ENCODE peak calls at places on chromosomes 11 and 22, in five cellular contexts. V is prostate gland, C is NB4, D is progenitor cell of endocrine pancreas, M is H1. N is an unnamed sample.

GRCh38 chr11:114166897-114167323 is 107.4 kb downstream of the ZBTB16 start:
- DNase-seq in V (peak), C (peak), D (no peak), M (no peak), N (peak)

GRCh38 chr11:10651579-10652361 is 41.8 kb downstream of the IRAG1 start:
- DNase-seq in V (no peak), C (no peak), D (no peak), M (no peak), N (no peak)

GRCh38 chr11:73140213-73141030 is 1.7 kb downstream of the FCHSD2 start:
- DNase-seq in V (no peak), C (peak), D (no peak), M (peak), N (peak)

GRCh38 chr11:46890665-46891064 is 27.7 kb downstream of the LRP4 start:
- DNase-seq in V (no peak), C (no peak), D (no peak), M (no peak), N (no peak)

GRCh38 chr22:30610299-30610698 is 3.3 kb downstream of the TCN2 start:
- DNase-seq in V (no peak), C (peak), D (no peak), M (no peak), N (no peak)

GRCh38 chr11:64619811-64620285 is 28.8 kb downstream of the SLC22A12 start:
- DNase-seq in V (no peak), C (peak), D (no peak), M (no peak), N (peak)

GRCh38 chr11:75275581-75275980 is 35.0 kb downstream of the TPBGL start:
- DNase-seq in V (no peak), C (peak), D (no peak), M (no peak), N (no peak)

GRCh38 chr11:5275369-5276110 is 5.8 kb upstream of the HBE1 start:
- DNase-seq in V (no peak), C (no peak), D (no peak), M (no peak), N (no peak)

GRCh38 chr11:95108159-95108611 is 18.5 kb downstream of the ENDOD1 start:
- DNase-seq in V (peak), C (no peak), D (no peak), M (no peak), N (peak)

GRCh38 chr22:19174106-19175025 is 4.2 kb downstream of the SLC25A1 start:
- DNase-seq in V (no peak), C (peak), D (no peak), M (peak), N (peak)

GRCh38 chr11:55714982-55715888 is 53.2 kb downstream of the OR4C6 start:
- DNase-seq in V (no peak), C (peak), D (no peak), M (peak), N (no peak)

GRCh38 chr22:35517207-35517606 is 23.4 kb upstream of the RASD2 start:
- DNase-seq in V (no peak), C (peak), D (no peak), M (no peak), N (no peak)

GRCh38 chr22:45604239-45604711 is 67.4 kb upstream of the ATXN10 start:
- DNase-seq in V (peak), C (peak), D (no peak), M (no peak), N (peak)

GRCh38 chr11:10930961-10931760 is 73.3 kb upstream of the ZBED5 start:
- DNase-seq in V (peak), C (peak), D (peak), M (peak), N (peak)

GRCh38 chr11:87425943-87426342 is 388.2 kb downstream of the TMEM135 start:
- DNase-seq in V (no peak), C (no peak), D (no peak), M (no peak), N (no peak)

GRCh38 chr22:46073683-46074504 is 76.4 kb upstream of the PPARA start:
- DNase-seq in V (no peak), C (peak), D (no peak), M (no peak), N (no peak)

DNA sequence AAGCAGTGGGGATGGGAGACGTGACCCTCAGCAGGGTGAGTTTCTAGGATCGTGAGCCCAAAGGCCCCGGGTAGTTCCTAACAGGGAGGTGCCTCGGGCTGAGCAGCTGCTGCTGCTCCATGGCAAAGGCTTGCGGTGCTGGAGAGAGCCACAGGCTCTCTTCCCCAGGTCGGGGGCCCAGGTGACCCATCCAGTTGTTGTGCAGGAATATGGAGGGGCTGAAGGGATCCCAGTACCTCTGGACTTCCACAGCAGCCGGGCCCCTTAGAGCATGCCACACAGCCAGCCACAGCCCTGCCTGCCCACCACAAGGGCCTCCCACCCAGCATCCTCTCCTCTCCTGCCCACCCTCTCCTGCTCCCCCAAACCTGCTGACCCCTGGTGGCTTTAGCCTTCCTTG is 49.3 kb downstream of the BUD13 start:
- DNase-seq in V (no peak), C (no peak), D (no peak), M (no peak), N (no peak)
- TF ChIP-seq CTCF in V (no peak), C (no peak), D (no peak), M (no peak), N (no peak)

GRCh38 chr11:69594481-69594880 is 46.5 kb upstream of the CCND1 start:
- DNase-seq in V (no peak), C (peak), D (no peak), M (no peak), N (no peak)

GRCh38 chr11:69599502-69599901 is 41.5 kb upstream of the CCND1 start:
- DNase-seq in V (peak), C (peak), D (no peak), M (peak), N (no peak)

GRCh38 chr11:69601346-69601975 is 39.5 kb upstream of the CCND1 start:
- DNase-seq in V (no peak), C (no peak), D (no peak), M (no peak), N (no peak)

GRCh38 chr11:69595805-69596665 is 44.9 kb upstream of the CCND1 start:
- DNase-seq in V (no peak), C (no peak), D (no peak), M (no peak), N (no peak)

DNA sequence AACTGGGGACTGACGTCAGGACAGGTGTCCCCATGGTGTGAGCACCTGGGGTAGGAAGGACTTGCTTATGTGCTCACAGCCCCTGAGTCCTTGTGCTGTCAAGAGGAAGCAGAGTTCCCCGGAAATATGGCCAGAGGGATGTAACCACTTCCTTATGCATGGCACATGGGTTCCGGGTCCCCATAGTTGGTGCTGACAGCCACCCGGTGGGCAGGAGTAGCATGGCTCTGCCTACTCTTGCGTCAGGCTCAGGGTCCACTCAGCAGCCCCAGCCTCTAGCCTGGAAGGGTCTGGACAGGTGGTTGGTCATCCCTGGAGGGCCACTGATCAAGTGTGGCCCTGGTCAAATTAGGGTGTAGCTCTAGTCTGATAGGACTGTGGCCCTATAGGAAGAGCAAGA is 42.8 kb upstream of the CCND1 start:
- DNase-seq in V (no peak), C (peak), D (no peak), M (peak), N (no peak)
- TF ChIP-seq CTCF in V (no peak), C (peak), D (peak), M (peak), N (no peak)

DNA sequence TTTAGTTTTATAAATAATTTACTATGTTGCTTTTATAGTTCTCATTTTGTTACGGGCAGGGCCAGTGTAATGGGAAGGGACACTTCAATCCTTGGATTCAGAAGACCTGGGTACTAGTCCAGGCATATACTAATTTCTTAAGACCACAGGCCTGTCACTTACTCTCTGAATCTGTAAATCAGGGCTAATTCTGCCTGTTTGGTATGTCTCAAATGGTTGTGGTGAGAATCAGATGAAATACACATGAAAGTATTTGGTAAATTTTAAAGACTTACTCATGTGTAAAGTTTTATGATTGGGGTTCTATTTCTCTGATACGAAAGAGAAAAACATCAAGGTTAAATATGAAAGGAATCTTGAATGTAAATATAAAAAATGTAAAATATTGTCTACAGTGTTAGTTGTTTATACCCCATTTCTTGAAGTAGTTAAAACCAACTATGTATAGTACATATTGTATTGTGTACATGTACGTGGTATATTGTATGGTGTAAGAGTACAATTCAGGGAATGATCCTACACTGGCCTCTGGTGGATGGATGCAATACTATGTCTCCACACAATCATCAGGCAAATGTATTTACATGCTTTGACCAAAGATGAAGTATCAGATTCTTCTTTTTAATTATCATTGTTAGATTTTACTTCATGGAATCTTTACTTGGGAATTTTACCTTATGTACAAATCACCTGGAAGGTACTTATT is 24.5 kb upstream of the RAG2 start:
- DNase-seq in V (no peak), C (peak), D (no peak), M (no peak), N (peak)
- TF ChIP-seq CTCF in V (peak), C (peak), D (peak), M (no peak), N (peak)

GRCh38 chr22:38569972-38570840 is at the start of gene DMC1:
- DNase-seq in V (peak), C (peak), D (peak), M (peak), N (peak)

GRCh38 chr22:38570841-38571364 is 920 bp upstream of the DMC1 start:
- DNase-seq in V (peak), C (peak), D (peak), M (no peak), N (no peak)

GRCh38 chr22:38567531-38568245 is 2.3 kb downstream of the DMC1 start:
- DNase-seq in V (no peak), C (no peak), D (no peak), M (peak), N (no peak)

GRCh38 chr22:38569181-38569971 is 607 bp downstream of the DMC1 start:
- DNase-seq in V (no peak), C (peak), D (no peak), M (peak), N (no peak)

GRCh38 chr22:38572065-38572464 is 2.1 kb upstream of the DMC1 start:
- DNase-seq in V (peak), C (peak), D (no peak), M (peak), N (peak)
- TF ChIP-seq CTCF in V (peak), C (peak), D (peak), M (no peak), N (peak)

DNA sequence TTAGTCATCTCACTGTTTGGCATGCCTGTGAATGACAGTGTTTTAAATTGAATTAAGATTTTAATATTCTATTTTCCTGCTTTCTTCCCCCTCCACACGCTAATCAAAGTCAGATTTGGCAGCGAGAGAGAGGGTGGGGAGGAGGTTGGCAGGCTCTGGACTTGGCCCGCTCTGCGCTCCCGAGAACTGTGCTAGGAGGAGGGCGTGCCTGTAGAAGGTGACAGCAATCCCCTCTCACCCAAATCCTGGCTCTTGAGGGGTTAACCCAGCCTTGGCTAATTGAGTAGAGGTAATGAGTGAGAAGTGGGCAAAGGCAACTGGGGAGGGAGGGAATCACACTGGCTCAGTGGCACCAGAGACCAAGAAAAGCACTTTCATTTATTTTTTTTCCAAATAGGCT is 42.2 kb downstream of the BUD13 start:
- DNase-seq in V (no peak), C (no peak), D (no peak), M (no peak), N (no peak)
- TF ChIP-seq CTCF in V (no peak), C (no peak), D (no peak), M (no peak), N (no peak)

DNA sequence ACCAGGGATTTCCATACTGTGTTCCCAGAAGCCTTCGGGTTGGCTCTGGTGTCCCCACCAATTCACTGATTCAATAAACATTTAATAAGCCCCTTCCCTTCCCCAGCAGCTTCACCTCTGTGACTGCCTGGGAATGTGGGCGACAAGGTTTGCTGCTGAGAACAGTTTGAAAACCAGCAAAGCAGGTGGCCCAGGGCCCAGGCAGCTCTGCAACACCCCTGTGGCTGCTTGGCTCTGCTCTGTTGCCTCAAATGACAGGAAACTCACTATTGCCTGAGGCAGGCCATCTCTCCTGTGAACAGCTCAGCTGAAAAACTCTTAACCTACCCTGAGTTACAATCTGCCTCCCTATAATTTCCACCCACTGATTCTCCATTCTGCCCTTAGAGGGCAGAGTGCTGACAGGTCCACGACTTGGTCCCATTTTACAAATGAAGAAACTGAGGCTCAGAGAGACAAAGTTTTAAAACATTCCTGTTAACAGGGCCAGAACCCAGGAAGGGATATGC is 10.5 kb downstream of the ADORA2A start:
- DNase-seq in V (no peak), C (no peak), D (no peak), M (no peak), N (no peak)
- TF ChIP-seq CTCF in V (no peak), C (no peak), D (no peak), M (no peak), N (peak)

GRCh38 chr11:70739811-70740474 is 341.6 kb downstream of the CTTN start:
- DNase-seq in V (no peak), C (peak), D (no peak), M (no peak), N (no peak)
- TF ChIP-seq CTCF in V (no peak), C (peak), D (no peak), M (no peak), N (no peak)

GRCh38 chr11:32659672-32660071 is 76.0 kb downstream of the EIF3M start:
- DNase-seq in V (no peak), C (no peak), D (no peak), M (no peak), N (no peak)
- TF ChIP-seq CTCF in V (no peak), C (no peak), D (no peak), M (no peak), N (no peak)

DNA sequence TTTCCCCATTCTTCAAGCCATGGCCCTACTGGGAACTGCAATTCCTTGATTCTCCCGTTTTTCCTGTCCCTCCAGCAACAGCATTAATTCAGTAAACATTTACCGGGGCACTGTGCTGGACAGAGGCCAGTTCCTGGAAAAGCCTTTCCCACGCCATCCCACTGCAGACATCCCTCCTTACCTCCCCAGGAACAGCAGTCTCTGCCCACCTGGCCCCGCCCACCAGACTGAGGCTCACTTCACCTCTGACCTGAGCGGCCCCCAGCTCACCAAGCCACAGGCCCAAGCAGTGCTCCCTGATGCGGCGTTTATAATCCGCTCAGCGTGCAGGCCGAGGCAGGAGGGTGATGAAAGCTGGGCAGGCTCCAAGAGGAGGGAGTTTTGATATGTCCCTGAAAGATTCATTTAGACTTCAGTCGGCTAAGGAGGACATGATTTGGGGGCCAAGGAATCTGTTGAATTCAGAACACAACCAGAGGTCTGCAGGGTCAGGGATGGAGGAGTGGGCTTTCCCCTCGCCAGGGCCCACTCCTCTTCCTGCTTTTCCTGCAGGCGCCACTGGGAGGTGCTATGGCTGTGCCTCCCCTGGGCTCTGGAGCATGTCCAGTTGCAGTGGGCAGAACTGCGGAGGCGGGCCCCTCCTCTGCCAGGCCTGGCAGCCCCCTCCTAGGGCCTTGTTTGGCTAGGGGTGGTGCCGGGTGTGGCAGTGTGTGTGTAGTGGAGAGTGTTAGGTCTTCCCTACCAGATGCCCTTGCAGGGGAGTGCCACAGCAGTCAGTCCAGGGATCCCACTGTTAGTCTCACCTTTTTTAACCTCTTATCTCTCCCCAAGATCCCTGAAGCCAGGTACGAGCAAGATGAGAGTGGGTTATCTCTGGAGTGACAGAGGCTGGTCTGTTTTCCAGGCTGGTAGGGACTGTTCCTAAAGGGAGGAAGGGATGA is 1.4 kb upstream of the TAGLN start:
- DNase-seq in V (peak), C (no peak), D (no peak), M (peak), N (no peak)
- TF ChIP-seq CTCF in V (peak), C (peak), D (peak), M (peak), N (peak)

GRCh38 chr11:70796601-70797000 is 398.3 kb downstream of the CTTN start:
- DNase-seq in V (no peak), C (peak), D (no peak), M (peak), N (no peak)
- TF ChIP-seq CTCF in V (no peak), C (peak), D (peak), M (peak), N (peak)